ENCODE peak calls at places on chromosomes 12 and 14, in ten cellular contexts. W is HCT116, F is AG04450, I is mammary epithelial cell, A is fibroblast of lung, N is stomach, G is AG04449, S is left ventricle myocardium inferior, T is left lung, P is choroid plexus epithelial cell. H is an unnamed sample.

GRCh38 chr12:19398376-19399363 is 40.6 kb upstream of the AEBP2 start:
- DNase-seq in N (no peak), G (no peak), A (peak), I (no peak), P (no peak), W (no peak), S (no peak), T (no peak), F (no peak), H (no peak)

GRCh38 chr14:77623201-77623600 is 6.8 kb upstream of the SPTLC2 start:
- DNase-seq in N (no peak), S (no peak), W (no peak), G (no peak), F (no peak), I (no peak), A (no peak), P (no peak), T (no peak), H (no peak)

GRCh38 chr12:99043319-99043914 is 398.3 kb downstream of the APAF1 start:
- DNase-seq in I (peak), N (peak), W (peak), A (peak), T (peak), S (peak), F (peak), P (peak), G (peak), H (no peak)

GRCh38 chr12:66044731-66045130 is 85.8 kb downstream of the LLPH start:
- DNase-seq in G (no peak), T (no peak), S (no peak), F (no peak), A (peak), W (no peak), P (peak), N (no peak), I (peak), H (no peak)

GRCh38 chr12:12486661-12487240 is 75.9 kb downstream of the DUSP16 start:
- DNase-seq in G (no peak), S (no peak), P (no peak), F (no peak), T (no peak), N (no peak), I (no peak), W (no peak), A (no peak), H (no peak)

GRCh38 chr14:80930836-80931389 is 10.6 kb downstream of the CEP128 start:
- DNase-seq in G (peak), F (peak), S (no peak), P (peak), I (peak), N (no peak), W (no peak), A (peak), T (no peak), H (no peak)

GRCh38 chr12:131390408-131391100 is 320.3 kb upstream of the SFSWAP start:
- DNase-seq in P (no peak), T (no peak), G (no peak), N (no peak), S (no peak), W (peak), F (no peak), A (no peak), I (no peak), H (no peak)

GRCh38 chr14:70707138-70708038 is 65.7 kb downstream of the TTC9 start:
- DNase-seq in G (no peak), F (no peak), A (no peak), I (peak), S (no peak), P (peak), N (no peak), T (peak), W (peak), H (no peak)

GRCh38 chr14:38205949-38206665 is 1.6 kb upstream of the SSTR1 start:
- DNase-seq in T (no peak), F (no peak), A (no peak), W (no peak), S (no peak), G (no peak), I (no peak), P (no peak), N (no peak), H (no peak)

GRCh38 chr14:104865631-104866441 is 768 bp downstream of the CEP170B start:
- DNase-seq in A (peak), S (peak), F (peak), T (peak), W (peak), N (peak), I (peak), G (peak), P (peak), H (peak)

GRCh38 chr14:77141592-77142288 is at the start of gene ZDHHC22:
- DNase-seq in W (no peak), F (no peak), T (no peak), N (no peak), I (no peak), S (no peak), G (no peak), P (no peak), A (no peak), H (no peak)

GRCh38 chr14:102407258-102407657 is 44.5 kb downstream of the TECPR2 start:
- DNase-seq in T (no peak), N (no peak), I (no peak), S (no peak), P (no peak), A (no peak), W (no peak), G (no peak), F (no peak), H (no peak)

GRCh38 chr14:53963491-53964227 is 7.0 kb upstream of the BMP4 start:
- DNase-seq in P (no peak), T (peak), G (no peak), W (no peak), S (peak), A (peak), N (peak), I (no peak), F (no peak), H (peak)

DNA sequence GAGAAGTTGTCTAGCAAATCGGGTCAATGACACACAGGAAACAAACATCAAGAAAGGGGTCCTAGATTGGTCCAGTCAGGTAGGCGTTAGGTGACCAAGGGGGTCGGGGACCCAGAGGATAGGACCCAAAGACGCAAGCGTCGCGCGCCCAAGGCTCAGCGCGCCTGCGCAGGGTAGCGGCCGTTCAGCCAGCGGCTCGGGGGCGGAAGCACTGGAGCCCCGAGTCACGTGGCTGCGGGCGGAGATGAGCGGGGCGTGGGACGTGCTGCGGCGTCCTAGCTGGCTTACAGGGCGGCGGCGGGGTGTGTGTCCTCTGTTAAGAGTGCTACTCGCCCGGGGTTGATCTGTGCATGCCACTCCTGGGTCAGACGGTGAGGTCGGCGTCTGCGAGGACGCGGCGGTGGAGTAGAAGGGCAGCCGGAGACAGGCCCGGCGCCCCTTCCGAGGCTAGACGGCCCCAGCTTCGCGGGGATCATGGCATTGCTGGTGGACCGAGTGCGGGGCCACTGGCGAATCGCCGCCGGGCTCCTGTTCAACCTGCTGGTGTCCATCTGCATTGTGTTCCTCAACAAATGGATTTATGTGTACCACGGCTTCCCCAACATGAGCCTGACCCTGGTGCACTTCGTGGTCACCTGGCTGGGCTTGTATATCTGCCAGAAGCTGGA is at the start of gene SLC35E3:
- DNase-seq in I (peak), G (peak), F (peak), W (peak), S (peak), T (peak), A (peak), P (peak), N (peak), H (peak)
- TF ChIP-seq CTCF in I (no peak), G (no peak), F (no peak), W (no peak), S (no peak), T (no peak), A (no peak), P (no peak), N (no peak), H (no peak)

DNA sequence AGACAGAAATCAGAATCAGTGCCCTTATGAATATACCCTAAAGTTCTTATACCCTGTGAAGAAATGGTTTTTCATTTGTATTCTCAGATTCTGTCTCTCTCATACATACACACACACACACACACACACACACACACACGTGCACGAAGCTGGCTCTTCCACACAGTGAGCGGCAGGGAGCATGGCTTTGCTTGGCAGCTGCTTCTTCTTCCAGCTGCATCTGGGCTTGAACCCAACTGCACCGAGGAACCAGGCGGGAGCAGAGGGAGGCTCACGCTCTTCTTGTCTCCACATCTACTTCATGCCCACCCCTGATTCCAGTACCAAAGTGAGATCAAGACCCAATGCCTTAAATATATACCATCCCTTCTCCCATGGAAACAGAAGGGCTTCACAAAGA is 19.4 kb downstream of the GRIN2B start:
- DNase-seq in A (no peak), S (no peak), N (no peak), T (no peak), F (no peak), I (no peak), W (no peak), P (no peak), G (no peak), H (no peak)
- TF ChIP-seq CTCF in A (no peak), S (no peak), N (no peak), T (no peak), F (no peak), I (no peak), W (no peak), P (no peak), G (no peak), H (no peak)

DNA sequence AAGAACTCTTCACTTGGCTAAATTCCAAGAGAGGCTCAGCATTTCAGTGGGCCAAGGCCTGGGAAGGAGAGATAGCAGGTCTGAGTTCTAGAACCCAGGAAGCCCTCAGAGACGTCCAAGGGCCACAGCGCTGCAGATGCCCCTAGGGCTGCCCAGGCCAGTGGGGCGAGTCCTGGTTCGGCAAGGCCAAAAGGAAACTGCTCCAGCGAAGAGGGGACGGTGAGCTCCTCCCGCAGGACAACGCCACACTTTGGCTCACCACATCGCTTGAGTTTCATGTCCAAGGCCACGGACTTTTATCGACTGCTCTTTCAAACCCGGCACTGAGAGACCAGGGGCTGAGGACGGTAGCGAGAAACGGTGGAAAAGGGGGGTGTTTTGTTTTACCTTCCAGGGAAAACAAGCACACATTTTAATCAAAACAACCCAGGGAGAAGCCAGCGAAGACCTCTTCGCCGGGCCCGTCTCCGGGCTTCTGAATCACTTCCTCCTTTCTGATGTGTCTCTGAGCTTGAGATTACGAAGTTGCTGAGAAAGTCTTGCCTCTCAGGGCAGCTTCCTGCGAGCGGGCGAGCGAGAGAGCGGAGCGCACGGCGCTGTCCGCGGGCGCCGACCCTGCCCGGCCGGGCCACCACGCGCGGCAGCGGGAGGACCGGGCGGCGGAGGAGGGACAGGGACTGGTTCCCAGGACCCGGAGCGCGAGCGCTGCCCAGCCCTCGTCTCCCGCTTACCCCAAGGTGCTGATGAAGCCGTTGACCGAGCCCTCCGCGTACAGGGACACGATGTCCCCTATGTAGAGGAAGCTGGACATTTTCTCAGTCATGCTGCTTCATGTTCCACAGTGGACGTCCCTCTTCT is 806 bp downstream of the ITPR2 start:
- DNase-seq in A (peak), W (peak), F (no peak), I (peak), G (no peak), P (peak), T (peak), N (peak), S (peak), H (no peak)
- TF ChIP-seq CTCF in A (peak), W (no peak), F (no peak), I (peak), G (no peak), P (peak), T (no peak), N (no peak), S (no peak), H (no peak)

GRCh38 chr14:28773917-28774691 is 7.5 kb downstream of the FOXG1 start:
- DNase-seq in F (no peak), I (no peak), S (no peak), W (no peak), T (peak), G (no peak), A (peak), N (no peak), P (peak), H (peak)
- TF ChIP-seq CTCF in F (peak), I (peak), S (no peak), W (no peak), T (no peak), G (peak), A (peak), N (no peak), P (peak), H (no peak)

GRCh38 chr12:8946733-8947132 is 2.7 kb downstream of the M6PR start:
- DNase-seq in W (no peak), A (no peak), G (no peak), N (no peak), I (no peak), P (no peak), T (no peak), S (no peak), F (no peak), H (no peak)
- TF ChIP-seq CTCF in W (no peak), A (no peak), G (no peak), N (no peak), I (no peak), P (no peak), T (no peak), S (no peak), F (no peak), H (no peak)